ENCODE peak calls at places on chromosomes 12 and 14, in ten cellular contexts. D, G, P, Z, C, X, R, K, E and T are unnamed samples.

GRCh38 chr12:131034631-131035267 is 81.0 kb downstream of the ADGRD1 start:
- DNase-seq in D (no peak), G (no peak), P (no peak), Z (no peak), C (no peak), X (no peak), R (no peak), K (no peak), E (no peak), T (no peak)

GRCh38 chr12:92138626-92139025 is 7.0 kb downstream of the BTG1 start:
- DNase-seq in D (no peak), G (no peak), P (no peak), Z (no peak), C (no peak), X (no peak), R (no peak), K (no peak), E (no peak), T (no peak)

GRCh38 chr14:99560946-99561683 is 42.9 kb downstream of the CCDC85C start:
- DNase-seq in D (no peak), G (no peak), P (no peak), Z (no peak), C (no peak), X (peak), R (no peak), K (peak), E (no peak), T (no peak)

GRCh38 chr12:113208041-113208934 is 13.0 kb upstream of the TPCN1 start:
- DNase-seq in D (no peak), G (no peak), P (no peak), Z (no peak), C (peak), X (peak), R (no peak), K (peak), E (no peak), T (peak)

GRCh38 chr12:43292699-43293098 is 259.3 kb downstream of the ADAMTS20 start:
- DNase-seq in D (no peak), G (no peak), P (no peak), Z (no peak), C (no peak), X (no peak), R (no peak), K (no peak), E (peak), T (no peak)

GRCh38 chr12:55972906-55973597 is 826 bp upstream of the RAB5B start:
- DNase-seq in D (no peak), G (no peak), P (no peak), Z (no peak), C (peak), X (no peak), R (no peak), K (no peak), E (no peak), T (no peak)

GRCh38 chr14:21978184-21978998 is 304.8 kb upstream of the OR4E1 start:
- DNase-seq in D (no peak), G (peak), P (no peak), Z (no peak), C (peak), X (peak), R (peak), K (peak), E (peak), T (peak)

GRCh38 chr12:117243488-117243887 is 53.2 kb upstream of the FBXO21 start:
- DNase-seq in D (no peak), G (no peak), P (no peak), Z (no peak), C (no peak), X (no peak), R (no peak), K (no peak), E (no peak), T (no peak)

GRCh38 chr12:54463034-54463433 is 10.4 kb downstream of the GTSF1 start:
- DNase-seq in D (no peak), G (no peak), P (no peak), Z (no peak), C (no peak), X (no peak), R (no peak), K (peak), E (peak), T (no peak)

GRCh38 chr12:14135996-14136395 is 154.6 kb upstream of the GRIN2B start:
- DNase-seq in D (no peak), G (no peak), P (no peak), Z (no peak), C (no peak), X (no peak), R (no peak), K (no peak), E (no peak), T (no peak)

GRCh38 chr14:22540286-22540685 is 48.7 kb downstream of the DAD1 start:
- DNase-seq in D (no peak), G (no peak), P (no peak), Z (no peak), C (no peak), X (no peak), R (no peak), K (no peak), E (peak), T (no peak)

GRCh38 chr14:60514378-60515243 is 5.7 kb downstream of the SIX6 start:
- DNase-seq in D (no peak), G (peak), P (no peak), Z (no peak), C (no peak), X (no peak), R (no peak), K (peak), E (no peak), T (no peak)

GRCh38 chr12:104064842-104065441 is 611 bp downstream of the HCFC2 start:
- DNase-seq in D (peak), G (no peak), P (no peak), Z (no peak), C (no peak), X (no peak), R (no peak), K (no peak), E (no peak), T (no peak)

GRCh38 chr12:105523164-105524057 is 192.9 kb downstream of the C12orf75 start:
- DNase-seq in D (no peak), G (peak), P (no peak), Z (no peak), C (no peak), X (peak), R (no peak), K (peak), E (peak), T (no peak)

GRCh38 chr12:111276189-111276588 is 92.7 kb downstream of the PHETA1 start:
- DNase-seq in D (no peak), G (no peak), P (no peak), Z (no peak), C (no peak), X (no peak), R (no peak), K (no peak), E (no peak), T (no peak)

GRCh38 chr12:95557625-95558024 is 6.3 kb upstream of the USP44 start:
- DNase-seq in D (no peak), G (no peak), P (no peak), Z (no peak), C (no peak), X (no peak), R (no peak), K (no peak), E (no peak), T (no peak)

GRCh38 chr12:102811125-102811737 is 105.8 kb downstream of the PAH start:
- DNase-seq in D (no peak), G (peak), P (no peak), Z (no peak), C (no peak), X (no peak), R (peak), K (peak), E (no peak), T (no peak)

GRCh38 chr14:95068091-95068490 is 89.2 kb downstream of the DICER1 start:
- DNase-seq in D (no peak), G (no peak), P (no peak), Z (no peak), C (no peak), X (no peak), R (no peak), K (no peak), E (no peak), T (no peak)

GRCh38 chr14:93727917-93728650 is 60.2 kb downstream of the PRIMA1 start:
- DNase-seq in D (no peak), G (no peak), P (no peak), Z (no peak), C (no peak), X (no peak), R (no peak), K (no peak), E (no peak), T (no peak)

GRCh38 chr12:108583971-108584370 is 13.9 kb downstream of the TMEM119 start:
- DNase-seq in D (no peak), G (no peak), P (no peak), Z (peak), C (no peak), X (no peak), R (no peak), K (no peak), E (no peak), T (no peak)

GRCh38 chr14:65160091-65160490 is 57.8 kb upstream of the MAX start:
- DNase-seq in D (no peak), G (no peak), P (no peak), Z (no peak), C (no peak), X (no peak), R (no peak), K (no peak), E (no peak), T (no peak)

GRCh38 chr12:108234155-108234554 is 105.0 kb downstream of the CMKLR1 start:
- DNase-seq in D (no peak), G (no peak), P (no peak), Z (no peak), C (no peak), X (no peak), R (no peak), K (no peak), E (no peak), T (no peak)

GRCh38 chr14:94342334-94342934 is 19.3 kb upstream of the SERPINA6 start:
- DNase-seq in D (no peak), G (peak), P (no peak), Z (no peak), C (no peak), X (peak), R (peak), K (peak), E (peak), T (no peak)

GRCh38 chr14:69363055-69363454 is 35.0 kb downstream of the ERH start:
- DNase-seq in D (peak), G (no peak), P (peak), Z (no peak), C (no peak), X (peak), R (no peak), K (no peak), E (peak), T (no peak)

GRCh38 chr12:15662303-15662980 is 126.7 kb downstream of the EPS8 start:
- DNase-seq in D (no peak), G (peak), P (no peak), Z (no peak), C (no peak), X (no peak), R (peak), K (peak), E (peak), T (no peak)

GRCh38 chr12:48643011-48643410 is 39.0 kb downstream of the KANSL2 start:
- DNase-seq in D (no peak), G (no peak), P (no peak), Z (no peak), C (no peak), X (no peak), R (no peak), K (no peak), E (no peak), T (no peak)

GRCh38 chr14:104803280-104803915 is 2.5 kb downstream of the ZBTB42 start:
- DNase-seq in D (no peak), G (no peak), P (no peak), Z (no peak), C (no peak), X (no peak), R (no peak), K (no peak), E (no peak), T (no peak)

GRCh38 chr14:31449971-31450610 is 7.2 kb downstream of the DTD2 start:
- DNase-seq in D (no peak), G (peak), P (peak), Z (no peak), C (no peak), X (no peak), R (peak), K (peak), E (peak), T (no peak)

GRCh38 chr12:92827836-92828431 is 101.2 kb downstream of the EEA1 start:
- DNase-seq in D (no peak), G (peak), P (no peak), Z (no peak), C (no peak), X (no peak), R (peak), K (peak), E (peak), T (no peak)

GRCh38 chr12:106149096-106149784 is 10.5 kb upstream of the NUAK1 start:
- DNase-seq in D (no peak), G (no peak), P (no peak), Z (no peak), C (no peak), X (no peak), R (peak), K (peak), E (peak), T (no peak)

GRCh38 chr12:62859203-62859799 is 75.6 kb downstream of the PPM1H start:
- DNase-seq in D (no peak), G (no peak), P (peak), Z (no peak), C (no peak), X (no peak), R (no peak), K (no peak), E (no peak), T (no peak)

GRCh38 chr14:71739273-71739990 is 192.8 kb upstream of the RGS6 start:
- DNase-seq in D (no peak), G (no peak), P (no peak), Z (no peak), C (no peak), X (peak), R (peak), K (peak), E (peak), T (no peak)

GRCh38 chr12:14418526-14418925 is 53.0 kb downstream of the ATF7IP start:
- DNase-seq in D (no peak), G (no peak), P (peak), Z (no peak), C (no peak), X (no peak), R (no peak), K (no peak), E (peak), T (no peak)

GRCh38 chr12:10829994-10830393 is 3.8 kb upstream of the TAS2R10 start:
- DNase-seq in D (no peak), G (no peak), P (no peak), Z (no peak), C (no peak), X (no peak), R (no peak), K (no peak), E (peak), T (no peak)

GRCh38 chr12:124715121-124715990 is 147.9 kb upstream of the NCOR2 start:
- DNase-seq in D (no peak), G (no peak), P (no peak), Z (no peak), C (no peak), X (no peak), R (no peak), K (peak), E (no peak), T (no peak)

GRCh38 chr12:76888775-76889174 is 10.0 kb upstream of the CSRP2 start:
- DNase-seq in D (no peak), G (no peak), P (no peak), Z (no peak), C (no peak), X (no peak), R (no peak), K (no peak), E (no peak), T (no peak)

GRCh38 chr14:61570961-61571299 is 124.4 kb upstream of the HIF1A start:
- DNase-seq in D (no peak), G (no peak), P (no peak), Z (no peak), C (no peak), X (no peak), R (no peak), K (no peak), E (no peak), T (no peak)